ENCODE peak calls at places on chromosomes 11 and 22, in ten cellular contexts. F is Right ventricle myocardium superior; Z is Panc1; W is right cardiac atrium; R is CD8-positive, alpha-beta T cell; G is natural killer cell treated with Interleukin-12 subunit alpha and Interleukin-12 subunit beta and Interleukin-15 and Interleukin-18, amount 100 ng/mL, for 72 hours; O is activated naive CD8-positive, alpha-beta T cell treated with anti-CD3 and anti-CD28 coated beads, Interleukin-2, amount 50 U/mL, for 24 hours; Q is omental fat pad; H is aorta; U is GM23338. E is an unnamed sample.
A peak's percentile ranks its signal among the peaks of the same experiment; 100 is the strongest.

GRCh38 chr11:17985517-17985916 is 27.3 kb downstream of the SERGEF start:
- ATAC-seq in O (no peak), F (peak; percentile 74), Q (peak; percentile 79), U (no peak), R (no peak), W (peak; percentile 73), G (no peak), H (peak; percentile 54), Z (no peak), E (peak; percentile 68)

GRCh38 chr11:10317281-10317755 is 12.4 kb downstream of the ADM start:
- ATAC-seq in G (no peak), O (peak; percentile 8), F (no peak), H (no peak), W (peak; percentile 17), Z (no peak), U (peak; percentile 83), R (no peak), Q (no peak), E (no peak)

GRCh38 chr11:125281831-125282595 is 117.5 kb downstream of the PKNOX2 start:
- ATAC-seq in R (no peak), W (no peak), G (no peak), Z (no peak), O (no peak), Q (no peak), U (no peak), F (no peak), H (no peak), E (no peak)

GRCh38 chr22:23164091-23164490 is 16.2 kb upstream of the BCR start:
- ATAC-seq in W (no peak), U (no peak), F (no peak), R (no peak), H (no peak), G (no peak), Q (no peak), O (no peak), Z (no peak), E (no peak)

GRCh38 chr11:8808226-8808585 is 102.8 kb upstream of the AKIP1 start:
- ATAC-seq in G (no peak), U (no peak), F (no peak), Z (no peak), O (no peak), Q (no peak), W (no peak), R (no peak), H (no peak), E (no peak)

GRCh38 chr11:88689548-88690240 is 352.2 kb upstream of the CTSC start:
- ATAC-seq in G (no peak), Q (no peak), O (no peak), Z (no peak), W (no peak), F (no peak), R (peak; percentile 63), U (no peak), H (no peak), E (no peak)

GRCh38 chr11:118895093-118896039 is 11.7 kb downstream of the CXCR5 start:
- ATAC-seq in W (no peak), O (peak; percentile 82), F (peak; percentile 2), H (no peak), Q (no peak), R (peak; percentile 73), G (no peak), Z (peak; percentile 11), U (peak; percentile 13), E (no peak)

GRCh38 chr22:20003304-20003703 is 13.3 kb downstream of the ARVCF start:
- ATAC-seq in G (no peak), F (no peak), W (no peak), Q (no peak), R (no peak), O (no peak), H (no peak), Z (no peak), U (no peak), E (no peak)

GRCh38 chr11:130551388-130551787 is 102.9 kb downstream of the ADAMTS15 start:
- ATAC-seq in G (no peak), U (no peak), H (no peak), F (peak; percentile 38), O (no peak), Z (no peak), W (peak; percentile 17), R (no peak), Q (no peak), E (no peak)

GRCh38 chr11:126268361-126268707 is 361 bp downstream of the SRPRA start:
- ATAC-seq in Z (peak; percentile 62), G (peak; percentile 0), R (no peak), W (peak; percentile 47), F (peak; percentile 19), Q (peak; percentile 57), O (no peak), U (peak; percentile 52), H (peak; percentile 15), E (peak; percentile 18)

GRCh38 chr22:30941363-30941740 is 27.2 kb downstream of the MORC2 start:
- ATAC-seq in O (peak; percentile 17), W (no peak), F (no peak), R (peak; percentile 16), U (no peak), H (no peak), Q (no peak), G (no peak), Z (no peak), E (no peak)

GRCh38 chr11:10318527-10318802 is 13.6 kb downstream of the ADM start:
- ATAC-seq in H (no peak), Z (no peak), O (no peak), R (no peak), Q (no peak), G (no peak), F (no peak), W (no peak), U (no peak), E (no peak)

GRCh38 chr11:25535462-25535861 is 796.5 kb upstream of the ANO3 start:
- ATAC-seq in H (peak; percentile 84), Q (peak; percentile 94), O (no peak), Z (no peak), F (peak; percentile 87), U (no peak), R (no peak), G (no peak), W (peak; percentile 91), E (peak; percentile 92)

GRCh38 chr11:66322732-66323427 is 6.0 kb upstream of the CD248 start:
- ATAC-seq in G (no peak), H (peak; percentile 75), O (no peak), Q (no peak), U (no peak), Z (no peak), F (peak; percentile 40), W (peak; percentile 62), R (no peak), E (peak; percentile 78)

GRCh38 chr11:98185245-98185644 is 835.5 kb upstream of the CNTN5 start:
- ATAC-seq in U (no peak), R (no peak), W (no peak), Q (no peak), F (no peak), Z (no peak), H (peak; percentile 50), G (no peak), O (no peak), E (no peak)

GRCh38 chr11:121459413-121460041 is 6.8 kb upstream of the SORL1-AS1 start:
- ATAC-seq in Z (no peak), Q (no peak), W (no peak), U (no peak), H (no peak), R (peak; percentile 21), G (peak; percentile 55), O (no peak), F (no peak), E (no peak)

GRCh38 chr22:50420581-50420980 is 54.3 kb downstream of the SBF1 start:
- ATAC-seq in H (no peak), W (no peak), G (no peak), R (no peak), Z (no peak), O (no peak), Q (no peak), U (no peak), F (no peak), E (no peak)

GRCh38 chr22:41683616-41684015 is 5.1 kb downstream of the SNU13 start:
- ATAC-seq in Q (no peak), U (no peak), F (no peak), H (no peak), O (no peak), W (no peak), R (no peak), Z (no peak), G (no peak), E (no peak)

GRCh38 chr11:111586305-111586915 is 15.8 kb upstream of the SIK2 start:
- ATAC-seq in R (peak; percentile 83), F (peak; percentile 72), H (no peak), U (peak; percentile 70), Q (no peak), G (no peak), O (peak; percentile 44), Z (peak; percentile 87), W (peak; percentile 44), E (no peak)

GRCh38 chr11:111668980-111669379 is 66.7 kb downstream of the SIK2 start:
- ATAC-seq in W (no peak), U (no peak), F (no peak), R (no peak), Q (no peak), O (no peak), H (no peak), G (no peak), Z (no peak), E (no peak)

E was measured in gastroesophageal sphincter.